ENCODE peak calls at places on chromosome 15, in seven cellular contexts. M, O, Y, K, G, I and P are unnamed samples.

GRCh38 chr15:74809951-74810350 is 2.7 kb upstream of the LMAN1L start:
- DNase-seq in M (no peak), O (no peak), Y (no peak), K (peak; percentile 38), G (no peak), I (no peak), P (no peak)

GRCh38 chr15:70091649-70092461 is 5.9 kb downstream of the TLE3 start:
- DNase-seq in M (no peak), O (peak; percentile 52), Y (peak; percentile 47), K (peak; percentile 28), G (no peak), I (peak; percentile 28), P (no peak)

GRCh38 chr15:42444415-42445063 is 46.4 kb downstream of the ZNF106 start:
- DNase-seq in M (no peak), O (no peak), Y (no peak), K (no peak), G (no peak), I (no peak), P (peak; percentile 8)

GRCh38 chr15:29124581-29125381 is 144.8 kb downstream of the NSMCE3 start:
- DNase-seq in M (peak; percentile 73), O (no peak), Y (peak; percentile 25), K (no peak), G (peak; percentile 42), I (no peak), P (no peak)

GRCh38 chr15:62782100-62782791 is 260.3 kb upstream of the TPM1 start:
- DNase-seq in M (peak; percentile 56), O (peak; percentile 54), Y (peak; percentile 74), K (peak; percentile 89), G (peak; percentile 83), I (peak; percentile 83), P (peak; percentile 86)

GRCh38 chr15:63504979-63505841 is 817 bp downstream of the USP3 start:
- DNase-seq in M (no peak), O (peak; percentile 80), Y (no peak), K (peak; percentile 62), G (peak; percentile 79), I (peak; percentile 69), P (peak; percentile 60)

GRCh38 chr15:32033186-32033890 is 3.0 kb downstream of the CHRNA7 start:
- DNase-seq in M (no peak), O (peak; percentile 11), Y (no peak), K (no peak), G (no peak), I (no peak), P (no peak)

GRCh38 chr15:100114100-100114499 is 227.7 kb downstream of the ADAMTS17 start:
- DNase-seq in M (no peak), O (peak; percentile 20), Y (no peak), K (peak; percentile 92), G (peak; percentile 28), I (no peak), P (no peak)

GRCh38 chr15:36784098-36784670 is 204.8 kb downstream of the CDIN1 start:
- DNase-seq in M (no peak), O (no peak), Y (no peak), K (no peak), G (no peak), I (no peak), P (no peak)

GRCh38 chr15:89860446-89860845 is 33.3 kb downstream of the AP3S2 start:
- DNase-seq in M (no peak), O (no peak), Y (no peak), K (no peak), G (no peak), I (no peak), P (no peak)

GRCh38 chr15:91108421-91108820 is 8.4 kb downstream of the SV2B start:
- DNase-seq in M (no peak), O (no peak), Y (no peak), K (no peak), G (no peak), I (no peak), P (no peak)

DNA sequence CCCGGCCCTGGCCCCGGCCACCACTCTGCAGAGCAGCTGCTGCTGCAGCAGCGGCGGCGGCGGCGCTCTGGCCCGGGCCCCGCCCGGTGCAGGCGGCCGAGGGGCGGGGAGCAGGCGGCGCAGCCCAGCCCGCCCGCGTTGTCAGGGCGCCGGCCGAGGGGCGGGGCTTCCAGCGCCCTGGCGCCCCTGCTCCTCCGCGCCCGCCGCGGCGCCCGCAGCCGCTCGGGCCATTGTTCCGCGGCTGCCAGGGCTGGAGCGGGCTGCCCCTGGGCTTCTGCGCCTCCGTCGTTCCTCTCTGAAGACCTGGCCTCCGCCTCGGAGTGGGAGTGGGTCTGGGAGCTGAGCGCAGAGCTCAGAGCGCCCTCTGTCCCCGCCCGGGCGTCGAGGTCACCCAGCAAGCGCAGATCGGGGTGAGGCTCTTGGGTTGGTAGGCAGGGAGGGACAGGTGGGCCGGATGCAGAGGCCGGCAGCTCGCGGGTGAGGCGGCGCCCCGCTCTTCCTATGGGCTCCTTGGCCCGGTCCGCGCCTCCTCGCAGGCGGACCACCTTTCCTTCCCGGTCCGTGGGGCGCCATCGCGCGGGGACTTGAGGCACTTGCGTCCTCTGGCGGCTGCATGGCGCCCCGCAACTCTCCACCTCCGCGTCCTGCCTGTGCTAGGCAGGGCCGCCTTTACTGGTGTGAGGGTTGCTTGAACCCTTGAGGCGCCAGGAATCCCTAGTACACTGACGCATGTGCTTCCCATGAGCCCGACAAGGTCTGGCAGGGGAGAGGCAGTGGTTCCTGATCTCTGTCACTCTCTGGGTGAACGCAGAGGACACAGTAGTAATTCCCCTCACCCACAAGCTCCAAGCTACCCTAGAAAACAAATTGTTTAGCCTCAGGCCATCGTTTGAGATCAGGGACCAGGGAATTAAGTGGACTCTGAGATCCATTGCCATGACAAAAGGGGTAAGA is at the start of gene LPCAT4:
- DNase-seq in M (peak; percentile 69), O (peak; percentile 94), Y (peak; percentile 92), K (peak; percentile 85), G (peak; percentile 95), I (peak; percentile 68), P (peak; percentile 84)
- TF ChIP-seq CTCF in M (peak; percentile 95), O (peak; percentile 96), Y (peak; percentile 99), K (peak; percentile 75), G (peak; percentile 79), I (no peak), P (peak; percentile 91)

DNA sequence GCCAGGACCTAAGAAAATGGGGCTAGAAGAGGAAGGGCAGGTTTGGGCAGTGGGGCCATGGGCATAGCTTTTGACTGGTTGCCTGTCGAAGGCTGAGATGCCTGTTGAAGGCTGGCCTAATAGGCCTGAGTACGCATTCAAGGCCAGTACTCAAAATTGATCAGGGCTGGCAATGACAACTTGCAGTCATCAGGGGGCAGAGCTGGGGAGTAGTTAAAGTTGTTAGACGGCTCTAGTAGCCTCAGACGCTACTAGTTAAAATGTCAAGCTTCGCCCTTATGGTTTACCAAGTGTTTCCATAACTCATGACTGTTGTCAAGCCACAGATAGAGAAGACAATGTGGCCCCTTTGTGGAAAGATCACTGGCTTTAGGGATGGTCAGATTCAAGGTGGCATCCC is 28.7 kb downstream of the SPG21 start:
- DNase-seq in M (no peak), O (no peak), Y (no peak), K (no peak), G (no peak), I (no peak), P (no peak)
- TF ChIP-seq CTCF in M (no peak), O (no peak), Y (no peak), K (no peak), G (peak; percentile 30), I (no peak), P (no peak)

GRCh38 chr15:33994005-33994615 is 25.8 kb downstream of the CHRM5 start:
- DNase-seq in M (peak; percentile 22), O (no peak), Y (no peak), K (peak; percentile 49), G (peak; percentile 56), I (no peak), P (peak; percentile 40)
- TF ChIP-seq CTCF in M (peak; percentile 14), O (no peak), Y (no peak), K (peak; percentile 63), G (peak; percentile 56), I (no peak), P (peak; percentile 14)

DNA sequence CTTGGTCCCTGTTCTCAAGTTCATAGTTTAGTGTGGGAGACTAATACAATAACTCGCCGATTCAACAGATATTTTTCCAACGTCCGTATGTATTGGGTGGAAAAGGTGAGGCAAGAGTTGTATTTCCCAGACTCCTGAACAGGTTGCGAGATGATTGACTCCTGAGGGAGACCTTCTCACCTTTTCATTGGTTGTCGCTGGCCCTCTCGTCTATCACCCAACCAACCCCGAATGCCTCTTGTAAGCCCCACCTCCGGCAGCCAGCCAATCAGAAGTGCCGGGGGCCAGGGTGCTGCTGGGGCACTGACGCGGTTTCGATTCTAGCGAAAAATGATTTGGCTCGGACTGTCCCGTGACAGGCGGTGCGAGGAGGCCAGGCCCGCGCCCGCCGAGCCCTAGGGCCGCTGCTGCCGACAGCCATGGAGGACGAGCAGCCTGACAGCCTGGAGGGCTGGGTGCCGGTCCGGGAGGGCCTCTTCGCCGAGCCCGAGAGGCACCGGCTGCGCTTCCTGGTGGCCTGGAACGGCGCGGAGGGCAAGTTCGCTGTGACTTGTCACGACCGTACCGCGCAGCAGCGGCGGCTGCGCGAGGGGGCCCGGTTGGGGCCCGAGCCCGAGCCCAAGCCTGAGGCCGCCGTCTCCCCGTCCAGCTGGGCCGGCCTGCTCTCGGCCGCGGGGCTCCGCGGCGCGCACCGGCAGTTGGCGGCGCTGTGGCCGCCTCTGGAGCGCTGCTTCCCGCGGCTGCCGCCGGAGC is at the start of gene WHAMM:
- DNase-seq in M (peak; percentile 96), O (peak; percentile 99), Y (peak; percentile 100), K (peak; percentile 98), G (peak; percentile 96), I (peak; percentile 99), P (peak; percentile 100)
- TF ChIP-seq CTCF in M (no peak), O (no peak), Y (peak; percentile 39), K (no peak), G (peak; percentile 45), I (no peak), P (no peak)

GRCh38 chr15:72415304-72415703 is 17.2 kb downstream of the TMEM202 start:
- DNase-seq in M (no peak), O (no peak), Y (no peak), K (no peak), G (no peak), I (no peak), P (no peak)
- TF ChIP-seq CTCF in M (no peak), O (no peak), Y (no peak), K (no peak), G (no peak), I (no peak), P (no peak)

GRCh38 chr15:79950247-79950646 is 20.7 kb downstream of the BCL2A1 start:
- DNase-seq in M (no peak), O (no peak), Y (no peak), K (no peak), G (no peak), I (no peak), P (no peak)
- TF ChIP-seq CTCF in M (no peak), O (no peak), Y (no peak), K (no peak), G (no peak), I (no peak), P (no peak)

GRCh38 chr15:68314563-68314962 is 37.0 kb downstream of the FEM1B start:
- DNase-seq in M (no peak), O (no peak), Y (no peak), K (peak; percentile 69), G (no peak), I (no peak), P (no peak)

GRCh38 chr15:68311464-68311835 is 33.9 kb downstream of the FEM1B start:
- DNase-seq in M (no peak), O (no peak), Y (no peak), K (no peak), G (no peak), I (no peak), P (no peak)

GRCh38 chr15:68313501-68314390 is 36.2 kb downstream of the FEM1B start:
- DNase-seq in M (no peak), O (no peak), Y (no peak), K (no peak), G (no peak), I (no peak), P (no peak)

GRCh38 chr15:68311859-68312557 is 34.5 kb downstream of the FEM1B start:
- DNase-seq in M (no peak), O (no peak), Y (no peak), K (no peak), G (no peak), I (no peak), P (no peak)

GRCh38 chr15:68312701-68313204 is 35.2 kb downstream of the FEM1B start:
- DNase-seq in M (no peak), O (no peak), Y (peak; percentile 33), K (no peak), G (no peak), I (no peak), P (no peak)
- TF ChIP-seq CTCF in M (no peak), O (no peak), Y (no peak), K (no peak), G (no peak), I (no peak), P (no peak)